ENCODE peak calls at places on chromosomes 1 and 21, in nine cellular contexts. G is T-helper 1 cell; I is stimulated activated CD4-positive, alpha-beta T cell treated with anti-CD3 and anti-CD28 coated beads, Interleukin-1b, Interleukin-23, amount 100 ng/mL, for 48 hours; Z is retina; P is mesenteric fat pad; H is posterior cingulate gyrus; X is brain microvascular endothelial cell; Q is retinal pigment epithelial cell; K is HS-5. J is an unnamed sample.

GRCh38 chr1:180157576-180158057 is 2.9 kb downstream of the QSOX1 start:
- DNase-seq in G (no peak), I (no peak), Z (no peak), P (no peak), H (no peak), X (no peak), Q (no peak), K (no peak), J (peak)

GRCh38 chr1:166682588-166682987 is 156.7 kb upstream of the POGK start:
- DNase-seq in G (no peak), I (no peak), Z (no peak), P (no peak), H (no peak), X (no peak), Q (no peak), K (no peak), J (no peak)

GRCh38 chr1:1435094-1435903 is at the start of gene VWA1:
- DNase-seq in G (peak), I (peak), Z (peak), P (peak), H (peak), X (no peak), Q (no peak), K (no peak), J (peak)

GRCh38 chr1:247713753-247714152 is 2.7 kb downstream of the OR6F1 start:
- DNase-seq in G (no peak), I (no peak), Z (no peak), P (no peak), H (no peak), X (no peak), Q (no peak), K (no peak), J (no peak)

GRCh38 chr1:220430059-220430458 is 97.9 kb upstream of the MARK1 start:
- DNase-seq in G (no peak), I (no peak), Z (no peak), P (no peak), H (no peak), X (no peak), Q (peak), K (no peak), J (no peak)

GRCh38 chr1:239868117-239868516 is 223.6 kb upstream of the FMN2 start:
- DNase-seq in G (no peak), I (no peak), Z (peak), P (no peak), H (no peak), X (no peak), Q (no peak), K (no peak), J (no peak)

GRCh38 chr1:112954059-112954458 is 1.9 kb downstream of the SLC16A1 start:
- DNase-seq in G (no peak), I (no peak), Z (no peak), P (no peak), H (no peak), X (no peak), Q (no peak), K (no peak), J (no peak)

GRCh38 chr1:89957063-89957462 is 37.8 kb upstream of the ZNF326 start:
- DNase-seq in G (no peak), I (no peak), Z (no peak), P (no peak), H (no peak), X (no peak), Q (no peak), K (no peak), J (no peak)

GRCh38 chr1:42935313-42935624 is 23.4 kb downstream of the SLC2A1 start:
- DNase-seq in G (no peak), I (no peak), Z (peak), P (peak), H (no peak), X (no peak), Q (no peak), K (no peak), J (no peak)

GRCh38 chr21:46002841-46003574 is 21.4 kb downstream of the COL6A1 start:
- DNase-seq in G (no peak), I (no peak), Z (no peak), P (no peak), H (no peak), X (no peak), Q (no peak), K (no peak), J (no peak)

GRCh38 chr1:222754386-222755139 is 17.6 kb downstream of the FAM177B start:
- DNase-seq in G (no peak), I (no peak), Z (no peak), P (no peak), H (peak), X (peak), Q (peak), K (no peak), J (no peak)

GRCh38 chr1:8510041-8510823 is 192.3 kb downstream of the SLC45A1 start:
- DNase-seq in G (peak), I (peak), Z (no peak), P (no peak), H (no peak), X (peak), Q (no peak), K (no peak), J (no peak)

GRCh38 chr1:72283204-72284083 is 1.1 kb upstream of the NEGR1 start:
- DNase-seq in G (no peak), I (peak), Z (peak), P (no peak), H (peak), X (peak), Q (peak), K (peak), J (peak)

GRCh38 chr1:21435646-21436487 is 4.1 kb upstream of the NBPF3 start:
- DNase-seq in G (no peak), I (no peak), Z (no peak), P (peak), H (no peak), X (no peak), Q (no peak), K (no peak), J (no peak)

GRCh38 chr1:114369930-114370329 is 141.1 kb downstream of the TRIM33 start:
- DNase-seq in G (no peak), I (no peak), Z (no peak), P (no peak), H (no peak), X (no peak), Q (no peak), K (no peak), J (no peak)

GRCh38 chr1:108878678-108879077 is 1.9 kb downstream of the GPSM2 start:
- DNase-seq in G (no peak), I (no peak), Z (no peak), P (no peak), H (no peak), X (no peak), Q (no peak), K (no peak), J (no peak)

GRCh38 chr1:38123356-38123755 is 76.8 kb upstream of the POU3F1 start:
- DNase-seq in G (no peak), I (no peak), Z (no peak), P (no peak), H (no peak), X (no peak), Q (no peak), K (no peak), J (no peak)

GRCh38 chr1:2375923-2376260 is 15.5 kb downstream of the MORN1 start:
- DNase-seq in G (no peak), I (no peak), Z (no peak), P (no peak), H (no peak), X (no peak), Q (no peak), K (no peak), J (no peak)

GRCh38 chr1:31447210-31447609 is 34.2 kb downstream of the SERINC2 start:
- DNase-seq in G (no peak), I (no peak), Z (no peak), P (no peak), H (no peak), X (no peak), Q (no peak), K (no peak), J (no peak)

GRCh38 chr1:166511754-166512153 is 327.5 kb upstream of the POGK start:
- DNase-seq in G (no peak), I (no peak), Z (no peak), P (no peak), H (no peak), X (no peak), Q (no peak), K (peak), J (no peak)

GRCh38 chr1:175073054-175073453 is 5.4 kb downstream of the TNN start:
- DNase-seq in G (no peak), I (no peak), Z (no peak), P (no peak), H (no peak), X (no peak), Q (no peak), K (no peak), J (no peak)

GRCh38 chr1:206117151-206117948 is at the start of gene AVPR1B:
- DNase-seq in G (no peak), I (peak), Z (peak), P (no peak), H (peak), X (peak), Q (no peak), K (no peak), J (peak)

GRCh38 chr1:33997127-33998047 is 133.5 kb downstream of the HMGB4 start:
- DNase-seq in G (no peak), I (no peak), Z (no peak), P (peak), H (no peak), X (no peak), Q (no peak), K (no peak), J (no peak)

GRCh38 chr1:119731060-119731459 is 19.3 kb downstream of the PHGDH start:
- DNase-seq in G (no peak), I (no peak), Z (no peak), P (no peak), H (no peak), X (no peak), Q (no peak), K (no peak), J (no peak)

GRCh38 chr1:152182431-152182830 is 23.4 kb upstream of the RPTN start:
- DNase-seq in G (no peak), I (no peak), Z (no peak), P (no peak), H (no peak), X (peak), Q (no peak), K (no peak), J (no peak)

GRCh38 chr21:35989185-35989735 is 71.1 kb downstream of the SETD4 start:
- DNase-seq in G (no peak), I (no peak), Z (no peak), P (peak), H (no peak), X (no peak), Q (no peak), K (no peak), J (no peak)

GRCh38 chr1:154178006-154178405 is 13.9 kb downstream of the TPM3 start:
- DNase-seq in G (no peak), I (no peak), Z (no peak), P (no peak), H (no peak), X (no peak), Q (no peak), K (no peak), J (no peak)

GRCh38 chr1:226645279-226645976 is 93.7 kb downstream of the ITPKB start:
- DNase-seq in G (no peak), I (no peak), Z (no peak), P (no peak), H (no peak), X (no peak), Q (no peak), K (no peak), J (no peak)

GRCh38 chr1:102742426-102742825 is 365.9 kb downstream of the COL11A1 start:
- DNase-seq in G (no peak), I (no peak), Z (no peak), P (no peak), H (no peak), X (no peak), Q (peak), K (peak), J (no peak)

GRCh38 chr21:31161157-31161556 is 122.9 kb upstream of the KRTAP19-8 start:
- DNase-seq in G (no peak), I (peak), Z (peak), P (no peak), H (peak), X (no peak), Q (peak), K (no peak), J (no peak)

GRCh38 chr1:86069757-86070145 is 86.8 kb downstream of the COL24A1 start:
- DNase-seq in G (no peak), I (no peak), Z (no peak), P (no peak), H (no peak), X (peak), Q (no peak), K (no peak), J (no peak)

GRCh38 chr21:43304621-43305335 is 122.2 kb downstream of the SIK1 start:
- DNase-seq in G (no peak), I (no peak), Z (no peak), P (no peak), H (no peak), X (no peak), Q (no peak), K (no peak), J (no peak)

GRCh38 chr1:174040387-174040786 is 18.2 kb upstream of the RC3H1 start:
- DNase-seq in G (no peak), I (no peak), Z (no peak), P (no peak), H (no peak), X (peak), Q (no peak), K (peak), J (peak)

GRCh38 chr1:16128338-16128741 is 27.5 kb downstream of the EPHA2 start:
- DNase-seq in G (no peak), I (no peak), Z (no peak), P (no peak), H (no peak), X (no peak), Q (no peak), K (no peak), J (no peak)

GRCh38 chr1:1082239-1083180 is 8.4 kb upstream of the RNF223 start:
- DNase-seq in G (peak), I (no peak), Z (no peak), P (no peak), H (no peak), X (no peak), Q (no peak), K (no peak), J (no peak)